ENCODE peak calls at places on chromosome 18, in four cellular contexts. Y is right lobe of liver, C is GM12878, F is cardiac fibroblast. T is an unnamed sample.

GRCh38 chr18:62325806-62326645 is 916 bp downstream of the TNFRSF11A start:
- DNase-seq in C (no peak), F (peak), Y (no peak), T (no peak)

GRCh38 chr18:7630731-7631442 is 63.8 kb downstream of the PTPRM start:
- DNase-seq in F (no peak), Y (no peak), C (no peak), T (no peak)

GRCh38 chr18:37422116-37422515 is 143.5 kb downstream of the CELF4 start:
- DNase-seq in Y (no peak), F (no peak), C (no peak), T (no peak)

GRCh38 chr18:74795766-74796165 is 198.1 kb downstream of the ZNF407 start:
- DNase-seq in F (no peak), Y (no peak), C (no peak), T (no peak)

GRCh38 chr18:57819671-57820460 is 16.8 kb upstream of the ATP8B1 start:
- DNase-seq in F (peak), C (no peak), Y (peak), T (peak)

GRCh38 chr18:76139844-76140243 is 355.2 kb downstream of the ZNF516 start:
- DNase-seq in Y (no peak), C (no peak), F (no peak), T (no peak)

GRCh38 chr18:62523631-62524442 is 1.0 kb downstream of the ZCCHC2 start:
- DNase-seq in Y (peak), F (peak), C (no peak), T (peak)

GRCh38 chr18:62524443-62525200 is 1.8 kb downstream of the ZCCHC2 start:
- DNase-seq in C (no peak), Y (peak), F (peak), T (peak)

GRCh38 chr18:12053312-12053711 is 40.3 kb upstream of the ANKRD62 start:
- DNase-seq in C (no peak), Y (no peak), F (no peak), T (no peak)

GRCh38 chr18:56984731-56985130 is 162.2 kb upstream of the BOD1L2 start:
- DNase-seq in Y (peak), F (no peak), C (no peak), T (no peak)

GRCh38 chr18:8416212-8417019 is 192.8 kb upstream of the RAB12 start:
- DNase-seq in C (no peak), Y (no peak), F (peak), T (no peak)

GRCh38 chr18:40371673-40372072 is 1583.4 kb upstream of the PIK3C3 start:
- DNase-seq in C (no peak), Y (no peak), F (peak), T (no peak)

GRCh38 chr18:63422862-63423304 is 607 bp upstream of the VPS4B start:
- DNase-seq in C (no peak), F (no peak), Y (no peak), T (no peak)

GRCh38 chr18:39672171-39672570 is 2106.6 kb upstream of the CELF4 start:
- DNase-seq in Y (no peak), F (no peak), C (no peak), T (no peak)

GRCh38 chr18:55382277-55382805 is 205.7 kb downstream of the TCF4 start:
- DNase-seq in C (no peak), Y (no peak), F (peak), T (no peak)

GRCh38 chr18:51195602-51196115 is 1.8 kb downstream of the MEX3C start:
- DNase-seq in Y (no peak), C (no peak), F (peak), T (peak)

GRCh38 chr18:6207119-6207518 is 207.6 kb downstream of the L3MBTL4 start:
- DNase-seq in C (no peak), F (no peak), Y (no peak), T (no peak)

GRCh38 chr18:55334875-55335274 is 253.1 kb downstream of the TCF4 start:
- DNase-seq in F (no peak), Y (no peak), C (no peak), T (no peak)

GRCh38 chr18:24791736-24792135 is 331.3 kb downstream of the HRH4 start:
- DNase-seq in C (no peak), F (no peak), Y (no peak), T (no peak)

GRCh38 chr18:6219116-6219717 is 195.5 kb downstream of the L3MBTL4 start:
- DNase-seq in C (no peak), Y (peak), F (peak), T (peak)

GRCh38 chr18:6960656-6961055 is 156.9 kb downstream of the LAMA1 start:
- DNase-seq in F (peak), Y (no peak), C (no peak), T (no peak)

GRCh38 chr18:44651453-44651852 is 29.2 kb upstream of the SETBP1 start:
- DNase-seq in Y (no peak), F (peak), C (no peak), T (peak)

GRCh38 chr18:76986391-76986790 is 146.2 kb downstream of the MBP start:
- DNase-seq in F (no peak), Y (peak), C (no peak), T (no peak)

GRCh38 chr18:55475916-55476315 is 112.1 kb downstream of the TCF4 start:
- DNase-seq in C (no peak), Y (no peak), F (no peak), T (no peak)

GRCh38 chr18:78898635-78899034 is 81.0 kb upstream of the SALL3 start:
- DNase-seq in F (no peak), Y (no peak), C (no peak), T (no peak)

GRCh38 chr18:40866013-40866644 is 1088.9 kb upstream of the PIK3C3 start:
- DNase-seq in Y (no peak), C (no peak), F (peak), T (no peak)

GRCh38 chr18:25109484-25109883 is 242.5 kb downstream of the ZNF521 start:
- DNase-seq in C (no peak), F (no peak), Y (no peak), T (no peak)

GRCh38 chr18:37408676-37409305 is 156.8 kb downstream of the CELF4 start:
- DNase-seq in Y (no peak), F (no peak), C (no peak), T (no peak)

GRCh38 chr18:2881490-2882195 is 34.8 kb downstream of the EMILIN2 start:
- DNase-seq in Y (no peak), C (no peak), F (peak), T (peak)

GRCh38 chr18:57353940-57354461 is 1.6 kb downstream of the ST8SIA3 start:
- DNase-seq in C (no peak), Y (peak), F (peak), T (peak)

GRCh38 chr18:77161954-77162353 is 29.4 kb upstream of the MBP start:
- DNase-seq in F (no peak), Y (no peak), C (no peak), T (no peak)

GRCh38 chr18:45167109-45167551 is 448.1 kb upstream of the SLC14A2 start:
- DNase-seq in Y (no peak), F (peak), C (no peak), T (peak)

GRCh38 chr18:73791081-73791480 is 356.6 kb downstream of the FBXO15 start:
- DNase-seq in C (no peak), F (no peak), Y (no peak), T (peak)

GRCh38 chr18:68449292-68449691 is 265.6 kb downstream of the TMX3 start:
- DNase-seq in C (no peak), F (peak), Y (no peak), T (peak)

DNA sequence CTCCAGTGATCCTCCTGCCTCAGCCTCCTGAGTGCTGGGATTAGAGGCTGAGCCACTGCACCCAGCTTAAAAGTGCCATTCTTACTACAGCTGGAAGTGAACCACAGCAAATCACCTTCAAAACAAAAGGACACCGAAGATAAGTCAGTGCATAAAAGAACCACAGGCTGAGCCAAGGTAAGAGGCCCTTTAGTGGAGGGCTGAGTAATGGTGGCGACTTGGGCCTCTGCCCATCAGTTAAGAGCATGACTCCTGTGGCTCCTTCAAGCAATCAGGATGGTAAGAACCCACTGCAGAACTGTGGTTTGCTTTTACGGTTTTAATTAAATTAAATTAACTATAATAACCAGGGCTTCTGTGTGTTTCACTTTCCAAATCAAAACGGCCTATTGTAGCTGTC is 75.1 kb downstream of the CTAGE1 start:
- DNase-seq in Y (no peak), C (no peak), F (peak), T (peak)
- H3K4me3 ChIP-seq in Y (no peak), C (no peak), F (no peak), T (no peak)

GRCh38 chr18:36214811-36215210 is 27.5 kb downstream of the MOCOS start:
- DNase-seq in Y (peak), F (no peak), C (no peak), T (no peak)
- TF ChIP-seq CTCF in Y (no peak), F (no peak), C (no peak), T (no peak)

DNA sequence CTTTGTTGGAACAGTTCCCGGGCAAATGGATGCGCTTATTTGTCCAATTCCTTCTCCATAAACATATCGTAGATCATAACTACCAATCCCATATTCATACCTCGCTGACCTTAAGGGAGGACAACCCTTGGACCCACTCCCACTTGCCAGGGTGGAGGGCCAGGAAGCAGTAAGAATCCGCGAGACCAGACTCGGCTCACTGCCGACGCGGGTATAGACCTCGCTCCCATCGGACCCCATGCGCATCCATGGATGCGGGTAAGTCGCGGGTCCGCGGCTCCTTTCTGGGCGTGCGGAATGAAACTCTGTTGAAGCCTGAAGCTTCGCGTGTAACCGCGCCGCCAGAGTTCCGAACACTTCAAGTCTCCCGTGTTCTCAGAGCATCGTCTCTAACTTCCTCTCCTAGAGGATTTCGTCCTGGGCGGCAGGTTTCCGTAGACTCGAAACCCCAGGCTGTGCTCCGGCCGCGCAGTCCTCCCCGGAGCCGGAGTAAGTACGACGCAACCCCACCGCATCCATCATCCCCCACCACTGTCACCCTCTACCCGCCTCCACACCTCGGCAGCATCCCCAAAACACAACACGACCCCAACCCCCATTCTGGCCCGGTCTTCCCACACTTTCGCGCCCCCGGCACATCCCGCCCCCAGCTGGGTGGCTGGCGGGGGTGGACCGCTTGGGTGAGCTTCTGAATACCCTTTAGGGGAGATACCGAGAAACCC is 1.0 kb downstream of the DSC3 start:
- DNase-seq in C (no peak), F (peak), Y (peak), T (no peak)
- H3K4me3 ChIP-seq in C (no peak), F (peak), Y (no peak), T (no peak)

GRCh38 chr18:10519999-10520935 is 5.6 kb upstream of the NAPG start:
- DNase-seq in C (peak), F (peak), Y (peak), T (peak)
- TF ChIP-seq CTCF in C (peak), F (peak), Y (peak), T (peak)

GRCh38 chr18:58865714-58866113 is 1.0 kb downstream of the ZNF532 start:
- DNase-seq in Y (no peak), F (no peak), C (no peak), T (no peak)
- H3K4me3 ChIP-seq in Y (no peak), F (no peak), C (no peak), T (no peak)

GRCh38 chr18:23689031-23689615 is at the start of gene LAMA3:
- DNase-seq in C (no peak), Y (peak), F (peak), T (peak)
- TF ChIP-seq CTCF in C (no peak), Y (peak), F (peak), T (peak)

GRCh38 chr18:34709631-34710429 is at the start of gene DTNA:
- DNase-seq in F (peak), C (no peak), Y (no peak), T (peak)
- H3K4me3 ChIP-seq in F (peak), C (no peak), Y (no peak), T (peak)

GRCh38 chr18:47397671-47398319 is 146.3 kb upstream of the SKOR2 start:
- DNase-seq in Y (no peak), C (no peak), F (no peak), T (no peak)
- TF ChIP-seq CTCF in Y (peak), C (peak), F (no peak), T (no peak)